ENCODE peak calls at places on chromosome 10, in five cellular contexts. D is lower lobe of right lung; L is cardiac muscle cell; A is aorta; Y is CD4-positive, alpha-beta memory T cell. H is an unnamed sample.

GRCh38 chr10:130862122-130862521 is 449.4 kb downstream of the TCERG1L start:
- DNase-seq in D (no peak), L (no peak), A (no peak), Y (no peak), H (no peak)

GRCh38 chr10:86536294-86536861 is 14.8 kb upstream of the WAPL start:
- DNase-seq in D (no peak), L (no peak), A (peak; percentile 46), Y (peak; percentile 70), H (no peak)

GRCh38 chr10:32139223-32140073 is 83.2 kb upstream of the KIF5B start:
- DNase-seq in D (peak; percentile 82), L (no peak), A (peak; percentile 95), Y (no peak), H (peak; percentile 21)

GRCh38 chr10:122192142-122192541 is 79.0 kb upstream of the BTBD16 start:
- DNase-seq in D (no peak), L (peak; percentile 89), A (peak; percentile 7), Y (no peak), H (peak; percentile 58)

GRCh38 chr10:26486985-26487850 is 49.1 kb downstream of the APBB1IP start:
- DNase-seq in D (no peak), L (no peak), A (peak; percentile 57), Y (peak; percentile 73), H (no peak)

GRCh38 chr10:87816842-87817178 is 1.2 kb downstream of the ATAD1 start:
- DNase-seq in D (no peak), L (no peak), A (no peak), Y (no peak), H (no peak)

GRCh38 chr10:12902135-12902572 is 99.4 kb downstream of the CCDC3 start:
- DNase-seq in D (no peak), L (peak; percentile 86), A (no peak), Y (peak; percentile 25), H (peak; percentile 72)

GRCh38 chr10:27147701-27148100 is 6.5 kb downstream of the YME1L1 start:
- DNase-seq in D (no peak), L (no peak), A (no peak), Y (no peak), H (no peak)

GRCh38 chr10:22651276-22651980 is 63.0 kb downstream of the PIP4K2A start:
- DNase-seq in D (peak; percentile 67), L (no peak), A (no peak), Y (no peak), H (no peak)

GRCh38 chr10:63720689-63721088 is 199.5 kb downstream of the REEP3 start:
- DNase-seq in D (no peak), L (no peak), A (no peak), Y (peak; percentile 6), H (no peak)

GRCh38 chr10:86671985-86672710 is 3.8 kb downstream of the LDB3 start:
- DNase-seq in D (no peak), L (peak; percentile 92), A (no peak), Y (no peak), H (no peak)

GRCh38 chr10:114551310-114551972 is 106.6 kb downstream of the ABLIM1 start:
- DNase-seq in D (peak; percentile 78), L (no peak), A (peak; percentile 53), Y (no peak), H (no peak)

GRCh38 chr10:34474060-34474376 is 341.1 kb downstream of the PARD3 start:
- DNase-seq in D (no peak), L (no peak), A (no peak), Y (no peak), H (no peak)

GRCh38 chr10:130138479-130138866 is 2.3 kb downstream of the GLRX3 start:
- DNase-seq in D (no peak), L (no peak), A (no peak), Y (no peak), H (no peak)

GRCh38 chr10:118798186-118798811 is 43.5 kb upstream of the CACUL1 start:
- DNase-seq in D (no peak), L (no peak), A (no peak), Y (no peak), H (no peak)

GRCh38 chr10:132496360-132497082 is 41.1 kb upstream of the INPP5A start:
- DNase-seq in D (peak; percentile 23), L (no peak), A (no peak), Y (no peak), H (no peak)

GRCh38 chr10:11936389-11937152 is 106.0 kb downstream of the UPF2 start:
- DNase-seq in D (no peak), L (no peak), A (no peak), Y (no peak), H (no peak)

GRCh38 chr10:61271127-61271780 is 181.9 kb downstream of the TMEM26 start:
- DNase-seq in D (no peak), L (no peak), A (no peak), Y (no peak), H (no peak)

GRCh38 chr10:113320213-113320612 is 232.6 kb upstream of the HABP2 start:
- DNase-seq in D (no peak), L (no peak), A (no peak), Y (no peak), H (no peak)

GRCh38 chr10:113326160-113327111 is 226.4 kb upstream of the HABP2 start:
- DNase-seq in D (no peak), L (no peak), A (peak; percentile 81), Y (no peak), H (peak; percentile 15)

GRCh38 chr10:113320980-113321379 is 231.9 kb upstream of the HABP2 start:
- DNase-seq in D (no peak), L (no peak), A (peak; percentile 64), Y (no peak), H (no peak)

GRCh38 chr10:113322843-113323242 is 230.0 kb upstream of the HABP2 start:
- DNase-seq in D (peak; percentile 58), L (no peak), A (peak; percentile 75), Y (no peak), H (no peak)

DNA sequence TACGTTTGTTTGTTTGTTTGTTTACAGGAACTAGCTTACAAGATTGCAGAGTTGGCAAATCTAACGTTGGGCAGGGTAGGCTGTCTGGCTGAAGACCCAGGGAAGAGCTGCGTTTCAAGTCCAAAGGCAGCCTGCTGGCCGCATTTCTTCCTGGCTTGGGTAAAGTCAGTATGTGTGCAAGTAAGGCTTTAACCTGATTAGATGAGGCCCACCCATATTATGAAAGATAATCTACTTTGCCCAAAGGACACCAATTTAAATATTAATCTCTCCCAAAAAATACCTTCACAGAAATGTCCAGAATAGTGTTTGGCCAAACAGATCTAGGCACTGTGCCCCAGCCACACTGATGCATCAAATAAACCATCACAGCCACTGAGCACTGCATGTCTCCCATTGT is 228.9 kb upstream of the HABP2 start:
- DNase-seq in D (no peak), L (no peak), A (no peak), Y (no peak), H (no peak)
- H3K4me1 ChIP-seq in D (peaks cover 26% of the 10 kb centered on the region), L (no peaks in the 10 kb centered on the region), A (no peaks in the 10 kb centered on the region), Y (no peaks in the 10 kb centered on the region), H (peaks cover 15% of the 10 kb centered on the region)

DNA sequence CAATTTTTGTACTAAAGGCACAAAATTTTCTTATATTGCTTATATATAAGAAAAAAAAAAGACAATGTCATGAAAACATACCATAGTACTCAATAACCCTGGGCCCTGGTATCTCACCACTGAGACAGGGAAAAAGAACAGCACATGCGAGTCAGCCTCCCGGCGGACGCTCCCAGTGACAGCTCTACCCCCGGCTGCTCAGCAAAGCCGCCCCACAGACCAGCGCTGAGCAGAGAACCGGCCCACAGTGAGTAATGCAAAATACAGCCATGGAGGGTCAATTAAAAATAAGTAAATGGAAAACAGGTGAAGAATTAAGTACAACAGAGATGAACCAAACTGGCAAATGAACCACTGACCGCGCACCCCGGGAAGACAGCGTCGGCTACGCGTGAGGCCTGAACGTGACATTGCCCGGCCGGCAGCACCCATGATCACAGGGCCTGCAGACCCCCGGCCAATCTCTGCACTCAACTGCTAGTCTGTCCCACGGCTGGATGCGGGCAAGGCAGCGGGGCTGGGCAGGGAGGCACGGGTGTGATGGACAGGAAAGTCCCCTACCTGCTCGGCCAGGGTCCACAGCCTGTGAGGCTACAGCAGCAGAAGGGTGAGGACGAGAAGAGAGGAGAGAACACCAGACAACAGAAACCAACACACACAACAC is 175.9 kb downstream of the ZMYND11 start:
- DNase-seq in D (no peak), L (no peak), A (no peak), Y (no peak), H (no peak)
- H3K4me1 ChIP-seq in D (no peaks in the 10 kb centered on the region), L (peaks cover 12% of the 10 kb centered on the region), A (no peaks in the 10 kb centered on the region), Y (peaks cover 13% of the 10 kb centered on the region), H (no peaks in the 10 kb centered on the region)

GRCh38 chr10:59688921-59689351 is 20.7 kb downstream of the SLC16A9 start:
- DNase-seq in D (no peak), L (no peak), A (no peak), Y (no peak), H (no peak)
- H3K4me1 ChIP-seq in D (no peaks in the 10 kb centered on the region), L (no peaks in the 10 kb centered on the region), A (no peaks in the 10 kb centered on the region), Y (no peaks in the 10 kb centered on the region), H (peaks cover 2% of the 10 kb centered on the region)

DNA sequence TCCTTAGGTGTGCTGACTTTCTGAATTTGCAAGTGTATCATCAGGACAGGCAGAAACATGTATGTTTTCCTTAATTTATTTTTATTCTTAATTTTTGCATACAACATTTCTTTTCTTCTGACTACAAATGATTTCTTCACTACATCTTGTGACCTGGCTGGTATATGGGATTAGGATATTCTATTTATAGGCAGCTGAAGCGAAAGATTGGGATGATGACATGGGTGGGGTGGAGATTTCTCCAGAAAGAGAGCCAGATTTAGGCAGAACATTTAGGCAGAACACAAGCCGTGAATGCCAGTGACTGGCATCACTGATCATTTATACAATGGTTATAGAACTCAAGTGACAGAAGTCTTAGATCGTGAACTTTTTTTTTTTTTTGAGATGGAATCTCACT is 256.7 kb downstream of the KLF6 start:
- DNase-seq in D (no peak), L (no peak), A (no peak), Y (no peak), H (no peak)
- H3K4me1 ChIP-seq in D (no peaks in the 10 kb centered on the region), L (no peaks in the 10 kb centered on the region), A (peaks cover 5% of the 10 kb centered on the region), Y (no peaks in the 10 kb centered on the region), H (no peaks in the 10 kb centered on the region)

H was measured in neuronal stem cell.